ENCODE peak calls at places on chromosomes 2 and 18, in six cellular contexts. N is tibial nerve, Y is BJ, J is HCT116, H is IMR-90, E is OCI-LY7. A is an unnamed sample. For H3K36me3, the result is how much of the 10 kb centered on the place peaks cover.

GRCh38 chr2:8252997-8253694 is 428.7 kb upstream of the ID2 start:
- DNase-seq in N (no peak), Y (no peak), J (no peak), H (no peak), E (peak), A (no peak)

GRCh38 chr2:100832885-100833284 is 12.9 kb downstream of the NPAS2 start:
- DNase-seq in N (no peak), Y (no peak), J (no peak), H (peak), E (no peak), A (no peak)

GRCh38 chr2:101018934-101019333 is 16.8 kb downstream of the RPL31 start:
- DNase-seq in N (no peak), Y (no peak), J (no peak), H (no peak), E (no peak), A (no peak)

GRCh38 chr2:119465687-119466086 is 34.0 kb downstream of the TMEM37 start:
- DNase-seq in N (no peak), Y (no peak), J (no peak), H (no peak), E (no peak), A (no peak)

GRCh38 chr2:190431907-190432306 is 23.8 kb downstream of the MFSD6 start:
- DNase-seq in N (no peak), Y (no peak), J (no peak), H (peak), E (no peak), A (no peak)

GRCh38 chr2:45115181-45115580 is 105.9 kb upstream of the SIX2 start:
- DNase-seq in N (no peak), Y (no peak), J (no peak), H (no peak), E (no peak), A (no peak)

GRCh38 chr2:217948897-217949296 is 53.9 kb downstream of the TNS1 start:
- DNase-seq in N (no peak), Y (no peak), J (no peak), H (no peak), E (no peak), A (no peak)

GRCh38 chr18:70377857-70378701 is 89.2 kb downstream of the SOCS6 start:
- DNase-seq in N (no peak), Y (no peak), J (no peak), H (no peak), E (no peak), A (no peak)

GRCh38 chr2:38966006-38966405 is 76.3 kb downstream of the ARHGEF33 start:
- DNase-seq in N (no peak), Y (no peak), J (no peak), H (no peak), E (no peak), A (no peak)

GRCh38 chr2:43424262-43425207 is 171.3 kb downstream of the THADA start:
- DNase-seq in N (no peak), Y (no peak), J (no peak), H (no peak), E (no peak), A (no peak)

GRCh38 chr2:235719146-235719942 is 225.5 kb downstream of the AGAP1 start:
- DNase-seq in N (no peak), Y (no peak), J (no peak), H (peak), E (no peak), A (no peak)

GRCh38 chr2:66427219-66427768 is 7.6 kb upstream of the MEIS1 start:
- DNase-seq in N (no peak), Y (no peak), J (no peak), H (no peak), E (no peak), A (no peak)

GRCh38 chr2:225820828-225821227 is 421.3 kb downstream of the NYAP2 start:
- DNase-seq in N (no peak), Y (no peak), J (no peak), H (no peak), E (no peak), A (no peak)

GRCh38 chr2:48444404-48444803 is 85.5 kb upstream of the STON1 start:
- DNase-seq in N (no peak), Y (no peak), J (no peak), H (no peak), E (no peak), A (no peak)

GRCh38 chr2:897091-897490 is 53.6 kb upstream of the SNTG2 start:
- DNase-seq in N (no peak), Y (no peak), J (no peak), H (no peak), E (no peak), A (no peak)

GRCh38 chr2:567865-568638 is 109.2 kb downstream of the TMEM18 start:
- DNase-seq in N (peak), Y (peak), J (no peak), H (no peak), E (no peak), A (no peak)

GRCh38 chr2:125167152-125167551 is 1142.1 kb downstream of the CNTNAP5 start:
- DNase-seq in N (no peak), Y (peak), J (no peak), H (peak), E (no peak), A (no peak)

GRCh38 chr2:64133354-64133753 is 10.9 kb downstream of the PELI1 start:
- DNase-seq in N (no peak), Y (no peak), J (no peak), H (no peak), E (no peak), A (no peak)

GRCh38 chr18:6205706-6206105 is 209.0 kb downstream of the L3MBTL4 start:
- DNase-seq in N (no peak), Y (no peak), J (no peak), H (peak), E (no peak), A (no peak)

GRCh38 chr2:121570036-121570664 is 39.5 kb downstream of the RNU4ATAC start:
- DNase-seq in N (no peak), Y (no peak), J (no peak), H (no peak), E (no peak), A (no peak)

GRCh38 chr2:188746727-188747126 is 227.4 kb upstream of the COL3A1 start:
- DNase-seq in N (no peak), Y (no peak), J (no peak), H (peak), E (no peak), A (no peak)

GRCh38 chr2:74399785-74400184 is 19.7 kb upstream of the DCTN1 start:
- DNase-seq in N (no peak), Y (no peak), J (peak), H (peak), E (peak), A (no peak)

GRCh38 chr18:37565985-37566478 is 434 bp upstream of the CELF4 start:
- DNase-seq in N (no peak), Y (no peak), J (no peak), H (peak), E (no peak), A (peak)

GRCh38 chr18:23970161-23971153 is 44.1 kb upstream of the TTC39C start:
- DNase-seq in N (no peak), Y (no peak), J (no peak), H (no peak), E (peak), A (no peak)

DNA sequence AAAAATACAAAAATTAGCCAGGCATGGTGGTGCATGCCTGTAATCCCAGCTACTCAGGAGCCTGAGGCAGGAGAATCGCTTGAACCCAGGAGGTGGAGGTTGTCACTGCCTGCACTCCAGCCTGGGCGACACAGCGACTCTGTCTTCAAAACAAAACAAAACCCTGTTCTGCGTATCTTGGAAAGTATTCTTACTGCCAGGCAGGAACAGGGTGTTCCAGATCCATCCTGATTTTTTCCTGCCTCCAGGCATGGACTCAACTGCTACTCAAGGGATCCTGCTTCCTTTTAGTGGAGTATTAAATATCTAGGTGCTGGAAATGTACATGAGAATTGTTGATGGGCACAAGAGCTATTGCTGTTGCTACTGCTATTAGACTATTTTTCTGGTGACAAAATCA is 12.3 kb downstream of the HSPD1 start:
- DNase-seq in N (no peak), Y (no peak), J (no peak), H (no peak), E (no peak), A (no peak)
- H3K36me3 ChIP-seq in N (under half), Y (under half), J (under half), H (under half), E (half or more), A (half or more)

DNA sequence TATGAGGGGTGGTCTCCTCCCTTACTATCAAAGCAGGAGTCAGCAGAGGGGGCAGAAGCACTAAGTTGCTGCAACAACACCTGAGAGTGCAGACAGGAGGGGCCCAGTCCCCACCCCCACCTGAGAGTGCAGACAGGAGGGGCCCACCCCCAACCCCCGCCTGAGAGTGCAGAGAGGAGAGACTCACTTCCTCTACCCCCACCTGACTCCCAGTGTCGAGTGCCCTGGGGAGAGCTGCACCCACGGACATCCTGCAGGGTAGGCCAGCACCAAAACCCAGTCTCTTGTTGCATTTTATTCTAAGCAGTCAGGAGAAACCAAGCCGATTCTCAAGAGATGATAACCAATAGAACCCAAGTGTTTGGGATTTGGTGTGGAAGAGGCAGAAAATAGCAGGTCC is 78.4 kb downstream of the NAPG start:
- DNase-seq in N (no peak), Y (no peak), J (no peak), H (no peak), E (peak), A (peak)
- H3K36me3 ChIP-seq in N (under half), Y (under half), J (under half), H (under half), E (under half), A (under half)

GRCh38 chr2:127278959-127279358 is 15.0 kb downstream of the ERCC3 start:
- DNase-seq in N (no peak), Y (no peak), J (no peak), H (no peak), E (no peak), A (no peak)

GRCh38 chr2:127275356-127275755 is 18.6 kb downstream of the ERCC3 start:
- DNase-seq in N (no peak), Y (no peak), J (no peak), H (no peak), E (no peak), A (no peak)

GRCh38 chr2:127275789-127276188 is 18.2 kb downstream of the ERCC3 start:
- DNase-seq in N (no peak), Y (no peak), J (no peak), H (no peak), E (no peak), A (no peak)

GRCh38 chr2:127279781-127280180 is 14.2 kb downstream of the ERCC3 start:
- DNase-seq in N (no peak), Y (no peak), J (no peak), H (no peak), E (no peak), A (no peak)

GRCh38 chr2:127277028-127277427 is 16.9 kb downstream of the ERCC3 start:
- DNase-seq in N (no peak), Y (no peak), J (no peak), H (peak), E (no peak), A (no peak)
- H3K36me3 ChIP-seq in N (under half), Y (under half), J (under half), H (half or more), E (half or more), A (under half)

GRCh38 chr2:36553690-36554089 is 44.3 kb downstream of the FEZ2 start:
- DNase-seq in N (no peak), Y (no peak), J (no peak), H (no peak), E (no peak), A (no peak)
- H3K36me3 ChIP-seq in N (under half), Y (under half), J (under half), H (under half), E (half or more), A (under half)

GRCh38 chr2:33186937-33187336 is 240.2 kb downstream of the LTBP1 start:
- DNase-seq in N (no peak), Y (no peak), J (no peak), H (no peak), E (no peak), A (no peak)

GRCh38 chr2:33188799-33189198 is 242.0 kb downstream of the LTBP1 start:
- DNase-seq in N (no peak), Y (no peak), J (no peak), H (no peak), E (no peak), A (no peak)

GRCh38 chr2:33195891-33196290 is 249.1 kb downstream of the LTBP1 start:
- DNase-seq in N (no peak), Y (no peak), J (no peak), H (no peak), E (no peak), A (no peak)

GRCh38 chr2:33190393-33190937 is 243.7 kb downstream of the LTBP1 start:
- DNase-seq in N (no peak), Y (no peak), J (no peak), H (peak), E (no peak), A (no peak)
- H3K36me3 ChIP-seq in N (under half), Y (under half), J (under half), H (under half), E (half or more), A (under half)

GRCh38 chr2:98552499-98553179 is 55.7 kb downstream of the COA5 start:
- DNase-seq in N (no peak), Y (no peak), J (no peak), H (peak), E (no peak), A (no peak)
- H3K36me3 ChIP-seq in N (under half), Y (under half), J (under half), H (under half), E (under half), A (under half)

DNA sequence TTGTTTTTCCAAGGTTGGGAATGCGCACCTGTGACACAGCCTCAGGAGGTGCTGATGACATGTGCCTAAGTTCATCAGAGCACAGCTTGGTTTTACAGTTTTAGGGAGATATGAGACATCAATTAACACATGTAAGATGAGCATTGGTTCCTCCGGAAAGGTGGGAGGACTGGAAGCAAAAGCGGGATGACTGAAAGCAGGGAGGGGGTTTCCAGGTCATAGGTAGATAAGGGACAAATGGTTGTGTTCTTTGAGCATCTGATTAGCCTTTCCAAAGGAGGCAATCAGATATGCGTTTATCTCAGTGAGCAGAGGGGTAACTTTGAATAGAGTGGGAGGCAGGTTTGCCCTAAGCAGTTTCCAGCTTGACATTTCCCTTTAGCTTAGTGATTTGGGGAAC is 26.3 kb downstream of the CAPG start:
- DNase-seq in N (no peak), Y (no peak), J (no peak), H (no peak), E (no peak), A (no peak)
- H3K36me3 ChIP-seq in N (under half), Y (under half), J (under half), H (under half), E (under half), A (under half)

DNA sequence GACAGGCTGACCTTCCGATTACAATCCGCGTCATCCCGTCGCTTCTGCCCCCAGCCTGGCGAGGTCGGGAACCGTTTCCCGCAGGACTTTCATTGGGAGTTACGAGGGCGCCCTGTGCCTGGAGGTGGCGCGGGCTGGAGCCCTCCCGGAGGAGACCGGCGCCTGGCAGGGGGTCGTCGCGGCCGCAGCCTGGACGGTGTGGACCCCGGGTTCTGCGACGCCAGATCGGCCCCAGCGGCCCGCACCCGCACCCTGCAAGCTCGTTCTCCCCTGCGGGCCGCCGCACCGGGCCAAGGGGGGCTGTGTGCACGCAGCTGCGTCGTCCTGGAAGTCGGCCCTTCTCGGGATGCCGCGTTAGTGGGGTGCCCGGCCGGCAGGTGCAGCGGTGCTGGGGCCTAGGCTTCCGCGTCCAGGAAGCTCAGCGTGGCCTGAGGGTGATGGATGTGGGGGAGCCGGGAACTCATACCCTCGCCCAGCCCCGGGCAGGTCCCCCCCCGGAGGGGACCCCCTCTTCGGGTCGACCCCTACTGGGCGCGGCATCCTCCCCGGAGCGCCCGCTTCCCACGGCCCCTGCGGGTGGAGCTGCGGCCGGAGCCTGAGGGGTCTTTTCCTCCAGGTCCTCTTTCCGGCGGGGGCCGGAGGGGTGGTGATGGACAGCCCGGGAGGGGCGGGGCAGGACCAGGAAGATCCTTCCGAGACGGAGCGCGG is 64.0 kb downstream of the LRRFIP1 start:
- DNase-seq in N (peak), Y (no peak), J (no peak), H (no peak), E (peak), A (no peak)
- H3K36me3 ChIP-seq in N (under half), Y (under half), J (under half), H (under half), E (under half), A (under half)

GRCh38 chr2:42337356-42337820 is 23.6 kb downstream of the COX7A2L start:
- DNase-seq in N (no peak), Y (no peak), J (no peak), H (no peak), E (peak), A (no peak)
- H3K36me3 ChIP-seq in N (under half), Y (under half), J (under half), H (under half), E (half or more), A (half or more)

GRCh38 chr2:68171684-68172083 is 14.0 kb downstream of the PNO1 start:
- DNase-seq in N (no peak), Y (no peak), J (no peak), H (no peak), E (no peak), A (no peak)
- H3K36me3 ChIP-seq in N (under half), Y (under half), J (under half), H (under half), E (half or more), A (under half)

A was measured in upper lobe of left lung.